ENCODE peak calls at places on chromosomes 5 and 9, in nine cellular contexts. One of them, this sample, is unnamed.

GRCh38 chr9:69168709-69169217 is 5.3 kb upstream of the TJP2 start:
- DNase-seq in choroid plexus epithelial cell: peak
- DNase-seq in RCC 7860: no peak
- DNase-seq in neural crest cell: no peak
- DNase-seq in NCI-H1092 treated with DMSO at 0.1 percent for 48 hours: no peak
- DNase-seq in activated CD4-positive, alpha-beta T cell treated with anti-CD3 and anti-CD28 coated beads, Interleukin-2, amount 50 U/mL, for 24 hours: peak
- DNase-seq in suprapubic skin: no peak
- DNase-seq in left kidney: peak
- DNase-seq in GM10248: peak
- DNase-seq in this sample: no peak

GRCh38 chr9:93028448-93029006 is 30.0 kb upstream of the SUSD3 start:
- DNase-seq in choroid plexus epithelial cell: no peak
- DNase-seq in RCC 7860: no peak
- DNase-seq in neural crest cell: no peak
- DNase-seq in NCI-H1092 treated with DMSO at 0.1 percent for 48 hours: no peak
- DNase-seq in activated CD4-positive, alpha-beta T cell treated with anti-CD3 and anti-CD28 coated beads, Interleukin-2, amount 50 U/mL, for 24 hours: no peak
- DNase-seq in suprapubic skin: no peak
- DNase-seq in left kidney: peak
- DNase-seq in GM10248: peak
- DNase-seq in this sample: no peak

GRCh38 chr9:30677256-30677655 is 1707.2 kb upstream of the ACO1 start:
- DNase-seq in choroid plexus epithelial cell: no peak
- DNase-seq in RCC 7860: no peak
- DNase-seq in neural crest cell: no peak
- DNase-seq in NCI-H1092 treated with DMSO at 0.1 percent for 48 hours: no peak
- DNase-seq in activated CD4-positive, alpha-beta T cell treated with anti-CD3 and anti-CD28 coated beads, Interleukin-2, amount 50 U/mL, for 24 hours: no peak
- DNase-seq in suprapubic skin: no peak
- DNase-seq in left kidney: peak
- DNase-seq in GM10248: no peak
- DNase-seq in this sample: no peak

GRCh38 chr5:72210913-72211670 is 103.8 kb downstream of the MAP1B start:
- DNase-seq in choroid plexus epithelial cell: peak
- DNase-seq in RCC 7860: peak
- DNase-seq in neural crest cell: no peak
- DNase-seq in NCI-H1092 treated with DMSO at 0.1 percent for 48 hours: no peak
- DNase-seq in activated CD4-positive, alpha-beta T cell treated with anti-CD3 and anti-CD28 coated beads, Interleukin-2, amount 50 U/mL, for 24 hours: no peak
- DNase-seq in suprapubic skin: no peak
- DNase-seq in left kidney: no peak
- DNase-seq in GM10248: no peak
- DNase-seq in this sample: no peak

GRCh38 chr9:6904366-6904765 is 146.6 kb downstream of the KDM4C start:
- DNase-seq in choroid plexus epithelial cell: no peak
- DNase-seq in RCC 7860: no peak
- DNase-seq in neural crest cell: no peak
- DNase-seq in NCI-H1092 treated with DMSO at 0.1 percent for 48 hours: no peak
- DNase-seq in activated CD4-positive, alpha-beta T cell treated with anti-CD3 and anti-CD28 coated beads, Interleukin-2, amount 50 U/mL, for 24 hours: no peak
- DNase-seq in suprapubic skin: no peak
- DNase-seq in left kidney: no peak
- DNase-seq in GM10248: no peak
- DNase-seq in this sample: no peak

GRCh38 chr5:96388186-96388585 is 44.9 kb downstream of the PCSK1 start:
- DNase-seq in choroid plexus epithelial cell: peak
- DNase-seq in RCC 7860: no peak
- DNase-seq in neural crest cell: no peak
- DNase-seq in NCI-H1092 treated with DMSO at 0.1 percent for 48 hours: no peak
- DNase-seq in activated CD4-positive, alpha-beta T cell treated with anti-CD3 and anti-CD28 coated beads, Interleukin-2, amount 50 U/mL, for 24 hours: no peak
- DNase-seq in suprapubic skin: no peak
- DNase-seq in left kidney: no peak
- DNase-seq in GM10248: no peak
- DNase-seq in this sample: no peak

GRCh38 chr5:65072836-65073620 is 304.3 kb downstream of the CWC27 start:
- DNase-seq in choroid plexus epithelial cell: no peak
- DNase-seq in RCC 7860: no peak
- DNase-seq in neural crest cell: no peak
- DNase-seq in NCI-H1092 treated with DMSO at 0.1 percent for 48 hours: no peak
- DNase-seq in activated CD4-positive, alpha-beta T cell treated with anti-CD3 and anti-CD28 coated beads, Interleukin-2, amount 50 U/mL, for 24 hours: no peak
- DNase-seq in suprapubic skin: no peak
- DNase-seq in left kidney: peak
- DNase-seq in GM10248: no peak
- DNase-seq in this sample: no peak

GRCh38 chr9:24986331-24986730 is 440.6 kb upstream of the IZUMO3 start:
- DNase-seq in choroid plexus epithelial cell: no peak
- DNase-seq in RCC 7860: no peak
- DNase-seq in neural crest cell: no peak
- DNase-seq in NCI-H1092 treated with DMSO at 0.1 percent for 48 hours: no peak
- DNase-seq in activated CD4-positive, alpha-beta T cell treated with anti-CD3 and anti-CD28 coated beads, Interleukin-2, amount 50 U/mL, for 24 hours: no peak
- DNase-seq in suprapubic skin: no peak
- DNase-seq in left kidney: peak
- DNase-seq in GM10248: no peak
- DNase-seq in this sample: peak

GRCh38 chr5:139816566-139816965 is 21.0 kb downstream of the PSD2 start:
- DNase-seq in choroid plexus epithelial cell: no peak
- DNase-seq in RCC 7860: no peak
- DNase-seq in neural crest cell: no peak
- DNase-seq in NCI-H1092 treated with DMSO at 0.1 percent for 48 hours: no peak
- DNase-seq in activated CD4-positive, alpha-beta T cell treated with anti-CD3 and anti-CD28 coated beads, Interleukin-2, amount 50 U/mL, for 24 hours: no peak
- DNase-seq in suprapubic skin: no peak
- DNase-seq in left kidney: no peak
- DNase-seq in GM10248: no peak
- DNase-seq in this sample: no peak

GRCh38 chr5:53418844-53419243 is 61.6 kb upstream of the FST start:
- DNase-seq in choroid plexus epithelial cell: peak
- DNase-seq in RCC 7860: no peak
- DNase-seq in neural crest cell: no peak
- DNase-seq in NCI-H1092 treated with DMSO at 0.1 percent for 48 hours: no peak
- DNase-seq in activated CD4-positive, alpha-beta T cell treated with anti-CD3 and anti-CD28 coated beads, Interleukin-2, amount 50 U/mL, for 24 hours: no peak
- DNase-seq in suprapubic skin: no peak
- DNase-seq in left kidney: no peak
- DNase-seq in GM10248: no peak
- DNase-seq in this sample: no peak

GRCh38 chr9:69109152-69109551 is 64.9 kb upstream of the TJP2 start:
- DNase-seq in choroid plexus epithelial cell: no peak
- DNase-seq in RCC 7860: no peak
- DNase-seq in neural crest cell: no peak
- DNase-seq in NCI-H1092 treated with DMSO at 0.1 percent for 48 hours: no peak
- DNase-seq in activated CD4-positive, alpha-beta T cell treated with anti-CD3 and anti-CD28 coated beads, Interleukin-2, amount 50 U/mL, for 24 hours: no peak
- DNase-seq in suprapubic skin: no peak
- DNase-seq in left kidney: no peak
- DNase-seq in GM10248: no peak
- DNase-seq in this sample: no peak

GRCh38 chr5:38104497-38105230 is 153.7 kb upstream of the EGFLAM start:
- DNase-seq in choroid plexus epithelial cell: peak
- DNase-seq in RCC 7860: no peak
- DNase-seq in neural crest cell: no peak
- DNase-seq in NCI-H1092 treated with DMSO at 0.1 percent for 48 hours: no peak
- DNase-seq in activated CD4-positive, alpha-beta T cell treated with anti-CD3 and anti-CD28 coated beads, Interleukin-2, amount 50 U/mL, for 24 hours: no peak
- DNase-seq in suprapubic skin: no peak
- DNase-seq in left kidney: peak
- DNase-seq in GM10248: no peak
- DNase-seq in this sample: no peak

GRCh38 chr9:132465131-132465635 is 55.2 kb downstream of the CFAP77 start:
- DNase-seq in choroid plexus epithelial cell: no peak
- DNase-seq in RCC 7860: no peak
- DNase-seq in neural crest cell: no peak
- DNase-seq in NCI-H1092 treated with DMSO at 0.1 percent for 48 hours: no peak
- DNase-seq in activated CD4-positive, alpha-beta T cell treated with anti-CD3 and anti-CD28 coated beads, Interleukin-2, amount 50 U/mL, for 24 hours: no peak
- DNase-seq in suprapubic skin: no peak
- DNase-seq in left kidney: no peak
- DNase-seq in GM10248: no peak
- DNase-seq in this sample: no peak

GRCh38 chr5:18114161-18114802 is 480.0 kb downstream of the TAF11L14 start:
- DNase-seq in choroid plexus epithelial cell: peak
- DNase-seq in RCC 7860: no peak
- DNase-seq in neural crest cell: no peak
- DNase-seq in NCI-H1092 treated with DMSO at 0.1 percent for 48 hours: peak
- DNase-seq in activated CD4-positive, alpha-beta T cell treated with anti-CD3 and anti-CD28 coated beads, Interleukin-2, amount 50 U/mL, for 24 hours: no peak
- DNase-seq in suprapubic skin: no peak
- DNase-seq in left kidney: no peak
- DNase-seq in GM10248: no peak
- DNase-seq in this sample: no peak

GRCh38 chr5:26700759-26701384 is 337.5 kb downstream of the CDH9 start:
- DNase-seq in choroid plexus epithelial cell: peak
- DNase-seq in RCC 7860: peak
- DNase-seq in neural crest cell: peak
- DNase-seq in NCI-H1092 treated with DMSO at 0.1 percent for 48 hours: peak
- DNase-seq in activated CD4-positive, alpha-beta T cell treated with anti-CD3 and anti-CD28 coated beads, Interleukin-2, amount 50 U/mL, for 24 hours: no peak
- DNase-seq in suprapubic skin: no peak
- DNase-seq in left kidney: peak
- DNase-seq in GM10248: peak
- DNase-seq in this sample: peak

GRCh38 chr9:127706836-127707241 is at the start of gene CFAP157:
- DNase-seq in choroid plexus epithelial cell: no peak
- DNase-seq in RCC 7860: no peak
- DNase-seq in neural crest cell: no peak
- DNase-seq in NCI-H1092 treated with DMSO at 0.1 percent for 48 hours: no peak
- DNase-seq in activated CD4-positive, alpha-beta T cell treated with anti-CD3 and anti-CD28 coated beads, Interleukin-2, amount 50 U/mL, for 24 hours: no peak
- DNase-seq in suprapubic skin: no peak
- DNase-seq in left kidney: peak
- DNase-seq in GM10248: no peak
- DNase-seq in this sample: peak

GRCh38 chr9:87562062-87562461 is 64.4 kb downstream of the DAPK1 start:
- DNase-seq in choroid plexus epithelial cell: no peak
- DNase-seq in RCC 7860: no peak
- DNase-seq in neural crest cell: no peak
- DNase-seq in NCI-H1092 treated with DMSO at 0.1 percent for 48 hours: no peak
- DNase-seq in activated CD4-positive, alpha-beta T cell treated with anti-CD3 and anti-CD28 coated beads, Interleukin-2, amount 50 U/mL, for 24 hours: no peak
- DNase-seq in suprapubic skin: no peak
- DNase-seq in left kidney: no peak
- DNase-seq in GM10248: no peak
- DNase-seq in this sample: no peak

GRCh38 chr9:1373445-1373844 is 323.3 kb downstream of the DMRT2 start:
- DNase-seq in choroid plexus epithelial cell: no peak
- DNase-seq in RCC 7860: no peak
- DNase-seq in neural crest cell: no peak
- DNase-seq in NCI-H1092 treated with DMSO at 0.1 percent for 48 hours: no peak
- DNase-seq in activated CD4-positive, alpha-beta T cell treated with anti-CD3 and anti-CD28 coated beads, Interleukin-2, amount 50 U/mL, for 24 hours: no peak
- DNase-seq in suprapubic skin: no peak
- DNase-seq in left kidney: peak
- DNase-seq in GM10248: no peak
- DNase-seq in this sample: no peak

GRCh38 chr9:89536145-89536574 is 38.2 kb upstream of the SEMA4D start:
- DNase-seq in choroid plexus epithelial cell: no peak
- DNase-seq in RCC 7860: no peak
- DNase-seq in neural crest cell: no peak
- DNase-seq in NCI-H1092 treated with DMSO at 0.1 percent for 48 hours: no peak
- DNase-seq in activated CD4-positive, alpha-beta T cell treated with anti-CD3 and anti-CD28 coated beads, Interleukin-2, amount 50 U/mL, for 24 hours: no peak
- DNase-seq in suprapubic skin: no peak
- DNase-seq in left kidney: no peak
- DNase-seq in GM10248: peak
- DNase-seq in this sample: no peak

This sample was measured in endothelial cell.